ENCODE peak calls at places on chromosomes 16 and 17, in four cellular contexts. E is HCT116, A is GM12891, L is transverse colon. J is an unnamed sample.

GRCh38 chr16:19382887-19383816 is 34.5 kb upstream of the TMC5 start:
- DNase-seq in L (no peak), A (no peak), E (no peak), J (no peak)

GRCh38 chr16:75263963-75264445 is 12.6 kb upstream of the BCAR1 start:
- DNase-seq in E (no peak), L (peak), A (no peak), J (peak)

GRCh38 chr17:992933-993332 is 4.0 kb upstream of the TIMM22 start:
- DNase-seq in L (no peak), E (no peak), A (no peak), J (no peak)

GRCh38 chr16:74758801-74759200 is 15.8 kb downstream of the FA2H start:
- DNase-seq in L (no peak), E (no peak), A (no peak), J (no peak)

GRCh38 chr16:49440156-49441065 is 66.8 kb downstream of the C16orf78 start:
- DNase-seq in L (no peak), A (no peak), E (no peak), J (no peak)

GRCh38 chr17:9658593-9659211 is 13.4 kb downstream of the USP43 start:
- DNase-seq in L (peak), A (no peak), E (no peak), J (no peak)

GRCh38 chr17:42623732-42624596 is 14.5 kb downstream of the TUBG1 start:
- DNase-seq in L (peak), E (peak), A (no peak), J (peak)

GRCh38 chr16:65122974-65123845 is 1.3 kb upstream of the CDH11 start:
- DNase-seq in E (no peak), L (peak), A (no peak), J (no peak)

GRCh38 chr17:80789356-80789902 is 202.2 kb upstream of the CHMP6 start:
- DNase-seq in E (peak), L (no peak), A (no peak), J (no peak)

GRCh38 chr17:7513850-7514419 is 29.8 kb downstream of the POLR2A start:
- DNase-seq in A (no peak), E (no peak), L (no peak), J (no peak)

GRCh38 chr16:30609002-30609927 is 924 bp downstream of the ZNF689 start:
- DNase-seq in E (no peak), A (peak), L (peak), J (peak)

GRCh38 chr17:73320601-73321264 is 8.9 kb upstream of the CDC42EP4 start:
- DNase-seq in L (no peak), E (no peak), A (no peak), J (no peak)

GRCh38 chr16:11370084-11370931 is 25.0 kb downstream of the RMI2 start:
- DNase-seq in E (no peak), A (no peak), L (no peak), J (no peak)

GRCh38 chr16:87107221-87107620 is 210.0 kb downstream of the C16orf95 start:
- DNase-seq in A (no peak), E (no peak), L (no peak), J (no peak)

GRCh38 chr16:71569621-71570020 is 7.3 kb downstream of the TAT start:
- DNase-seq in E (no peak), A (no peak), L (peak), J (no peak)

GRCh38 chr16:80427800-80428199 is 113.0 kb upstream of the DYNLRB2 start:
- DNase-seq in A (no peak), E (no peak), L (no peak), J (no peak)

GRCh38 chr17:39579318-39580081 is 28.2 kb downstream of the NEUROD2 start:
- DNase-seq in L (no peak), A (no peak), E (no peak), J (no peak)

GRCh38 chr17:19753049-19753444 is 4.9 kb upstream of the ALDH3A1 start:
- DNase-seq in L (peak), E (peak), A (no peak), J (peak)

GRCh38 chr16:50991006-50991405 is 160.1 kb downstream of the SALL1 start:
- DNase-seq in E (no peak), L (no peak), A (no peak), J (no peak)

GRCh38 chr16:49775581-49775980 is 80.3 kb downstream of the ZNF423 start:
- DNase-seq in A (no peak), L (no peak), E (no peak), J (no peak)

GRCh38 chr17:78580277-78580804 is 3.1 kb upstream of the DNAH17 start:
- DNase-seq in E (no peak), A (no peak), L (peak), J (no peak)

GRCh38 chr17:58534901-58535421 is 20.5 kb upstream of the MTMR4 start:
- DNase-seq in L (no peak), E (peak), A (no peak), J (no peak)

GRCh38 chr16:15509593-15510520 is 75.5 kb downstream of the BMERB1 start:
- DNase-seq in A (no peak), E (no peak), L (no peak), J (peak)

GRCh38 chr17:65739026-65739425 is 177.6 kb upstream of the AXIN2 start:
- DNase-seq in L (no peak), A (no peak), E (no peak), J (no peak)

GRCh38 chr16:23207485-23207884 is 24.9 kb downstream of the SCNN1G start:
- DNase-seq in A (no peak), E (no peak), L (no peak), J (no peak)

GRCh38 chr17:42928714-42929496 is 28.3 kb downstream of the G6PC1 start:
- DNase-seq in E (peak), A (peak), L (peak), J (peak)

GRCh38 chr17:39820541-39820940 is 43.6 kb downstream of the IKZF3 start:
- DNase-seq in A (no peak), E (no peak), L (no peak), J (no peak)

GRCh38 chr17:20098314-20098713 is 89.2 kb downstream of the SPECC1 start:
- DNase-seq in L (no peak), E (no peak), A (no peak), J (no peak)

GRCh38 chr17:76529224-76529642 is 8.3 kb downstream of the CYGB start:
- DNase-seq in L (peak), A (no peak), E (no peak), J (no peak)

GRCh38 chr17:32142038-32142856 is at the start of gene RHOT1:
- DNase-seq in L (peak), E (peak), A (peak), J (peak)

GRCh38 chr16:22189473-22190168 is 16.5 kb upstream of the EEF2K start:
- DNase-seq in E (no peak), L (peak), A (no peak), J (peak)

GRCh38 chr16:22190169-22191088 is 15.6 kb upstream of the EEF2K start:
- DNase-seq in L (peak), A (peak), E (peak), J (peak)

GRCh38 chr16:22191966-22192260 is 14.2 kb upstream of the EEF2K start:
- DNase-seq in A (no peak), E (no peak), L (peak), J (peak)

GRCh38 chr16:22192261-22193133 is 13.6 kb upstream of the EEF2K start:
- DNase-seq in A (no peak), E (no peak), L (peak), J (peak)

GRCh38 chr16:22191089-22191965 is 14.8 kb upstream of the EEF2K start:
- DNase-seq in A (peak), E (peak), L (peak), J (peak)
- TF ChIP-seq POLR2A in A (peak), E (no peak), L (peak), J (peak)

GRCh38 chr17:28643979-28644781 is 778 bp downstream of the BLTP2 start:
- DNase-seq in A (peak), L (peak), E (peak), J (peak)

GRCh38 chr17:28646039-28646754 is 1.2 kb upstream of the BLTP2 start:
- DNase-seq in L (peak), A (no peak), E (no peak), J (peak)

GRCh38 chr17:28645576-28645939 is 600 bp upstream of the BLTP2 start:
- DNase-seq in A (no peak), E (no peak), L (peak), J (no peak)

GRCh38 chr17:28641579-28641978 is 3.4 kb downstream of the BLTP2 start:
- DNase-seq in E (no peak), L (no peak), A (no peak), J (peak)

GRCh38 chr17:28644782-28645575 is at the start of gene BLTP2:
- DNase-seq in L (peak), E (peak), A (peak), J (peak)
- TF ChIP-seq POLR2A in L (peak), E (peak), A (peak), J (peak)

GRCh38 chr17:5191541-5192417 is at the start of gene ZNF594:
- DNase-seq in E (peak), L (peak), A (peak), J (peak)
- TF ChIP-seq POLR2A in E (no peak), L (peak), A (peak), J (peak)

GRCh38 chr16:67246945-67247697 is at the start of gene FHOD1:
- DNase-seq in E (peak), L (peak), A (peak), J (peak)
- TF ChIP-seq POLR2A in E (peak), L (peak), A (no peak), J (peak)

GRCh38 chr17:37710344-37710886 is 34.4 kb downstream of the HNF1B start:
- DNase-seq in E (peak), A (no peak), L (peak), J (peak)
- TF ChIP-seq POLR2A in E (no peak), A (no peak), L (no peak), J (no peak)

J was measured in erythroblast.